ENCODE peak calls at places on chromosomes 2 and 18, in seven cellular contexts. Y is Peyer's patch, Q is tibial artery, S is uterus, P is left ventricle myocardium inferior, U is kidney, J is pancreas. O is an unnamed sample. For H3K9me3, the result is how much of the 10 kb centered on the place peaks cover.

GRCh38 chr2:44237221-44237620 is 38.1 kb upstream of the SLC3A1 start:
- DNase-seq in J (no peak), S (no peak), P (no peak), Q (no peak), U (no peak), Y (no peak), O (no peak)

GRCh38 chr2:120716641-120717585 is 18.8 kb upstream of the GLI2 start:
- DNase-seq in Q (no peak), P (no peak), J (no peak), U (no peak), S (no peak), Y (no peak), O (no peak)

GRCh38 chr2:240297553-240298315 is 137.7 kb upstream of the GPC1 start:
- DNase-seq in S (no peak), P (no peak), Q (no peak), Y (no peak), U (no peak), J (no peak), O (no peak)

GRCh38 chr2:179860255-179861026 is 971 bp downstream of the ZNF385B start:
- DNase-seq in J (peak), U (peak), Q (no peak), P (no peak), Y (no peak), S (no peak), O (no peak)

GRCh38 chr2:40034198-40034597 is 255.1 kb upstream of the THUMPD2 start:
- DNase-seq in S (no peak), Q (no peak), Y (no peak), P (no peak), U (no peak), J (no peak), O (no peak)

GRCh38 chr2:56001992-56002391 is 78.4 kb upstream of the EFEMP1 start:
- DNase-seq in Q (no peak), Y (no peak), P (no peak), U (no peak), S (no peak), J (no peak), O (no peak)

GRCh38 chr18:22391571-22392359 is 25.9 kb downstream of the CTAGE1 start:
- DNase-seq in Y (peak), U (peak), J (no peak), P (no peak), S (peak), Q (peak), O (no peak)

GRCh38 chr18:55763298-55763697 is 175.3 kb upstream of the TCF4 start:
- DNase-seq in Y (no peak), S (no peak), P (no peak), Q (no peak), J (no peak), U (no peak), O (no peak)

GRCh38 chr2:42063383-42064171 is 15.8 kb downstream of the PKDCC start:
- DNase-seq in Y (no peak), J (no peak), Q (no peak), P (no peak), S (no peak), U (no peak), O (no peak)

GRCh38 chr2:234588054-234588430 is 91.2 kb upstream of the ARL4C start:
- DNase-seq in U (no peak), Y (no peak), Q (no peak), J (no peak), S (no peak), P (no peak), O (no peak)

GRCh38 chr2:233402774-233403173 is 48.5 kb downstream of the DGKD start:
- DNase-seq in Y (no peak), Q (no peak), P (no peak), J (no peak), S (no peak), U (no peak), O (no peak)

GRCh38 chr2:83368461-83368860 is 1090.6 kb downstream of the SUCLG1 start:
- DNase-seq in S (no peak), Y (no peak), Q (no peak), P (no peak), U (no peak), J (no peak), O (no peak)

GRCh38 chr2:201432551-201433388 is 18.5 kb downstream of the TRAK2 start:
- DNase-seq in J (no peak), P (no peak), U (no peak), Q (no peak), S (no peak), Y (no peak), O (no peak)
- H3K9me3 ChIP-seq in J (under half), P (under half), U (under half), Q (under half), S (under half), Y (under half), O (under half)

GRCh38 chr2:1600191-1601063 is 143.9 kb downstream of the PXDN start:
- DNase-seq in Y (no peak), P (no peak), S (no peak), J (no peak), Q (no peak), U (peak), O (no peak)

GRCh38 chr2:1601064-1601405 is 143.3 kb downstream of the PXDN start:
- DNase-seq in Y (no peak), P (no peak), J (no peak), Q (no peak), U (peak), S (no peak), O (no peak)

GRCh38 chr2:1598041-1598710 is 146.1 kb downstream of the PXDN start:
- DNase-seq in Y (no peak), J (no peak), Q (no peak), U (peak), P (no peak), S (no peak), O (no peak)

GRCh38 chr2:1598800-1599199 is 145.5 kb downstream of the PXDN start:
- DNase-seq in P (no peak), Y (no peak), J (no peak), S (no peak), Q (no peak), U (peak), O (no peak)

DNA sequence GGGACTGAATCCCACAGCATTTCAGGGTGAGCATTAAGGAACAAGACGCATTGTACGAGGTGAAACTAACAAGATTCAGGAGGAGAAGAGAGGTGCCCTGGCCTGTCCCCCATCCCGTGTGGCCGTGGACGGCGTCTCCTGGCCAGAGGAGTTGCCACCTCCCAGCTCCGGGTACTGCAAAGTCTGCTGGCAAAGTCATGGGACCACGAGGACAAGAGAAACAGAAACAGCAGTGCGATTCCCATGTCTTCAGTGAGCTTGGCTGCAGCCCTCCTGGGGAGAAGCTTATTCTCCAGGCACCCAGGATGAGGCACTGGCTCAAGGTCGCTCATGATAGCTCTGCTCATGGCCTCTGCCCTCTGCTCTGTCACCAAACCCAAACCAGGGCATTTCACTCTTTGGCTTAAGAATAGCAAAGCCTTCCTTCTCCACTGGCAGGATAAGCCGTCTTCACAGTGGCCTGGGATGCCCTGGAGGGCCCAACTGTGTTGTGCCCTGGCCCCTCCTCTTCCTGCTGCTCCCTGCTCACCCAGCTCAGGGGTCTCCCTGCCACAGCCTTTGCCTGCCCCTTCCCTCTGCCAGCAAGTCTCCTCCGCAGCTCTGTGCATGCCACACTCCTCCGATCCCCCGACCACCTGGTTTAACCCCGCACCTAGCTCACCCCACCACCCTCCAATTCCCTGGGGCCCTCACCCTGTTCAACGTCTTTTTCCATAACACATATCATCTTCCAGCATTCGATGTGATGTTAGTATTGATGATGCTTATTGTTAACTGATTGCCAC is 144.8 kb downstream of the PXDN start:
- DNase-seq in S (no peak), Y (no peak), U (peak), Q (no peak), J (no peak), P (no peak), O (no peak)
- H3K9me3 ChIP-seq in S (under half), Y (under half), U (under half), Q (under half), J (under half), P (under half), O (under half)

GRCh38 chr2:4408311-4408710 is 704.9 kb downstream of the DCDC2C start:
- DNase-seq in Q (no peak), J (no peak), P (no peak), U (no peak), S (no peak), Y (no peak), O (no peak)

GRCh38 chr2:4415810-4416413 is 712.5 kb downstream of the DCDC2C start:
- DNase-seq in Q (no peak), P (no peak), Y (no peak), S (no peak), J (no peak), U (no peak), O (no peak)

DNA sequence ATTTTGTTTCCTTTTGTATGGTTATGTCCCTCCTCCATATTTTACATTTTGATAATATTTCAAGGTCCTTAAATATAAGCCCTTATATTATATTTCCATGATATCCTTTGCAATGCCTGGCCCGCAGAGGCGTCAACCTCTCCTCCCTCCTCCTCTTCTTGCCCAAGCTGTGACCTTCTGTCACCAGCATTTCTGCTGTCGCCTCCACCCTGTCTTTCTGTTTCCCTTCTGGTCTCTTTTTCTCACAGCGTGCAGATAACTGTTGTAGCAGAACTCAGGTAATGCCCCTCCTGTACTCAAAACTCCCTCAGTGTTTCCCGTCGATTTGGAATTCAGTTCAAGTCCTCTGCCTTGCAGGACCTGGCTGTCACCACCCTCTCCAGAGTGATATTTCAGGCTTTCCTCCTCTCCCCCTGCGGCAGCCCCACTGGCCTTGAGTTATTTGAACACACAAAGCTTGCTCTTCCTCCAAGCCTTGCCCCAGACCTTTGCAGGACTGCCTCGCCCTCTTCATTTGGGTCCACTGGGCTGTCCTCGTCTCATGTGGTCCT is 709.3 kb downstream of the DCDC2C start:
- DNase-seq in J (no peak), S (no peak), Y (no peak), U (no peak), Q (no peak), P (no peak), O (no peak)
- H3K9me3 ChIP-seq in J (under half), S (under half), Y (under half), U (under half), Q (under half), P (under half), O (under half)

GRCh38 chr18:5964108-5964507 is 68.8 kb upstream of the TMEM200C start:
- DNase-seq in J (no peak), U (no peak), P (no peak), S (no peak), Y (no peak), Q (no peak), O (no peak)

GRCh38 chr18:5964596-5964995 is 69.3 kb upstream of the TMEM200C start:
- DNase-seq in J (no peak), P (no peak), Q (no peak), Y (no peak), U (no peak), S (no peak), O (no peak)

GRCh38 chr18:5961828-5962150 is 66.5 kb upstream of the TMEM200C start:
- DNase-seq in J (no peak), P (no peak), Y (no peak), Q (no peak), U (no peak), S (no peak), O (no peak)

GRCh38 chr18:5962362-5962761 is 67.0 kb upstream of the TMEM200C start:
- DNase-seq in P (no peak), S (no peak), Q (no peak), U (no peak), Y (no peak), J (no peak), O (no peak)

GRCh38 chr18:5963267-5963666 is 67.9 kb upstream of the TMEM200C start:
- DNase-seq in Y (no peak), J (no peak), P (no peak), U (no peak), S (no peak), Q (no peak), O (no peak)
- H3K9me3 ChIP-seq in Y (under half), J (under half), P (under half), U (under half), S (under half), Q (under half), O (under half)

GRCh38 chr2:2771721-2772411 is 440.8 kb upstream of the MYT1L start:
- DNase-seq in Q (no peak), P (no peak), Y (no peak), S (no peak), U (no peak), J (no peak), O (no peak)
- H3K9me3 ChIP-seq in Q (under half), P (under half), Y (under half), S (under half), U (under half), J (under half), O (under half)

GRCh38 chr2:182973441-182974352 is 64.6 kb downstream of the NCKAP1 start:
- DNase-seq in S (no peak), Q (no peak), J (no peak), Y (no peak), P (no peak), U (no peak), O (no peak)
- H3K9me3 ChIP-seq in S (under half), Q (under half), J (under half), Y (under half), P (under half), U (under half), O (under half)

DNA sequence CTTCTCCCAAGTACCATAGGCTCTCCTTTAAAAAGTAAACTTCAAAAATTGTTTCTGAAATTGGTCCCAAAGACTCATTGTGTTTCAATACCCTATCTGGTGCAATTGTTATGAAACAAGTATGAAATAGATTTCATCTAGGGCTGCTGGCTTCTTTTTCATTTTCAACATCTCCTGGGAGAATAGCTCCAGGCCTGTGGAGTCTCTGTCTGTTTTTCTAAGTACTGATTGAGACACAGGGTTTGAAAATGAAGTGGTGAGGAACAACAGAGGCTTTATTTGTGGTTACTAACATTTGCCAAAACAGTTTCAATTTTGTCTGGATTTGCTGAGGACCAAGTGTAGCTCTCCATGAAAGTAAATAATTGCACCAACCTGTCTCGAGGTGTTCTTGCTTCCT is 315.9 kb upstream of the LRATD1 start:
- DNase-seq in Q (no peak), S (no peak), Y (no peak), J (no peak), P (no peak), U (no peak), O (no peak)
- H3K9me3 ChIP-seq in Q (under half), S (under half), Y (under half), J (under half), P (under half), U (under half), O (under half)

GRCh38 chr2:16130906-16131400 is 190.6 kb downstream of the MYCN start:
- DNase-seq in Y (no peak), Q (no peak), P (no peak), S (no peak), J (no peak), U (no peak), O (no peak)

GRCh38 chr2:16130541-16130880 is 190.2 kb downstream of the MYCN start:
- DNase-seq in S (no peak), Q (no peak), Y (no peak), J (no peak), U (no peak), P (no peak), O (no peak)

GRCh38 chr2:16127958-16128357 is 187.6 kb downstream of the MYCN start:
- DNase-seq in Y (no peak), P (no peak), S (no peak), U (no peak), Q (no peak), J (no peak), O (no peak)

GRCh38 chr2:16128746-16129610 is 188.6 kb downstream of the MYCN start:
- DNase-seq in Y (no peak), Q (no peak), J (no peak), P (no peak), S (no peak), U (no peak), O (no peak)

GRCh38 chr2:16129716-16130540 is 189.6 kb downstream of the MYCN start:
- DNase-seq in U (no peak), Q (no peak), J (no peak), S (no peak), Y (no peak), P (no peak), O (no peak)
- H3K9me3 ChIP-seq in U (under half), Q (under half), J (under half), S (under half), Y (under half), P (under half), O (under half)